ENCODE peak calls at places on chromosomes 6 and 20, in four cellular contexts. One of them, this sample, is unnamed.

GRCh38 chr20:16712541-16712947 is 17.3 kb upstream of the SNRPB2 start:
- DNase-seq in H1: no peak
- DNase-seq in GM12891: no peak
- DNase-seq in K562: no peak
- DNase-seq in this sample: no peak

GRCh38 chr20:32941155-32941885 is 62.9 kb downstream of the SUN5 start:
- DNase-seq in H1: no peak
- DNase-seq in GM12891: no peak
- DNase-seq in K562: no peak
- DNase-seq in this sample: no peak

GRCh38 chr6:43287717-43288679 is 10.1 kb upstream of the SLC22A7 start:
- DNase-seq in H1: no peak
- DNase-seq in GM12891: no peak
- DNase-seq in K562: no peak
- DNase-seq in this sample: no peak

GRCh38 chr6:10400330-10400729 is 14.5 kb downstream of the TFAP2A start:
- DNase-seq in H1: no peak
- DNase-seq in GM12891: no peak
- DNase-seq in K562: no peak
- DNase-seq in this sample: no peak

GRCh38 chr6:7196019-7196402 is 88.2 kb downstream of the RREB1 start:
- DNase-seq in H1: no peak
- DNase-seq in GM12891: no peak
- DNase-seq in K562: peak; percentile 78
- DNase-seq in this sample: no peak

GRCh38 chr6:151014404-151015150 is 149.1 kb downstream of the MTHFD1L start:
- DNase-seq in H1: peak; percentile 80
- DNase-seq in GM12891: peak; percentile 29
- DNase-seq in K562: peak; percentile 72
- DNase-seq in this sample: peak; percentile 27

GRCh38 chr6:106085984-106086832 is at the start of gene PRDM1:
- DNase-seq in H1: peak; percentile 82
- DNase-seq in GM12891: peak; percentile 33
- DNase-seq in K562: peak; percentile 74
- DNase-seq in this sample: peak; percentile 50

GRCh38 chr6:144327081-144327480 is 41.9 kb downstream of the UTRN start:
- DNase-seq in H1: no peak
- DNase-seq in GM12891: no peak
- DNase-seq in K562: no peak
- DNase-seq in this sample: no peak

GRCh38 chr6:139981810-139982550 is 607.5 kb upstream of the CITED2 start:
- DNase-seq in H1: no peak
- DNase-seq in GM12891: no peak
- DNase-seq in K562: no peak
- DNase-seq in this sample: no peak

GRCh38 chr6:51559059-51559458 is 528.4 kb downstream of the PKHD1 start:
- DNase-seq in H1: no peak
- DNase-seq in GM12891: no peak
- DNase-seq in K562: no peak
- DNase-seq in this sample: no peak

GRCh38 chr6:6681443-6681842 is 92.9 kb downstream of the LY86 start:
- DNase-seq in H1: no peak
- DNase-seq in GM12891: no peak
- DNase-seq in K562: no peak
- DNase-seq in this sample: no peak

GRCh38 chr6:128519931-128520435 is 416 bp downstream of the PTPRK start:
- DNase-seq in H1: peak; percentile 83
- DNase-seq in GM12891: no peak
- DNase-seq in K562: no peak
- DNase-seq in this sample: peak; percentile 10

GRCh38 chr6:128508588-128509296 is 11.7 kb downstream of the PTPRK start:
- DNase-seq in H1: no peak
- DNase-seq in GM12891: no peak
- DNase-seq in K562: no peak
- DNase-seq in this sample: no peak

GRCh38 chr6:402901-403658 is 11.5 kb downstream of the IRF4 start:
- DNase-seq in H1: no peak
- DNase-seq in GM12891: no peak
- DNase-seq in K562: no peak
- DNase-seq in this sample: no peak

GRCh38 chr6:137819740-137820139 is 47.3 kb upstream of the TNFAIP3 start:
- DNase-seq in H1: no peak
- DNase-seq in GM12891: no peak
- DNase-seq in K562: no peak
- DNase-seq in this sample: no peak

GRCh38 chr20:56348306-56348695 is 10.5 kb upstream of the FAM210B start:
- DNase-seq in H1: no peak
- DNase-seq in GM12891: no peak
- DNase-seq in K562: no peak
- DNase-seq in this sample: no peak

GRCh38 chr20:20680991-20681508 is 31.4 kb downstream of the RALGAPA2 start:
- DNase-seq in H1: no peak
- DNase-seq in GM12891: no peak
- DNase-seq in K562: no peak
- DNase-seq in this sample: no peak

GRCh38 chr6:122400121-122400450 is 634 bp downstream of the HSF2 start:
- DNase-seq in H1: no peak
- DNase-seq in GM12891: no peak
- DNase-seq in K562: no peak
- DNase-seq in this sample: no peak

GRCh38 chr6:114346451-114346850 is 3.6 kb upstream of the HS3ST5 start:
- DNase-seq in H1: no peak
- DNase-seq in GM12891: no peak
- DNase-seq in K562: no peak
- DNase-seq in this sample: no peak

GRCh38 chr6:133707456-133707855 is 181.5 kb upstream of the TCF21 start:
- DNase-seq in H1: no peak
- DNase-seq in GM12891: no peak
- DNase-seq in K562: no peak
- DNase-seq in this sample: no peak

GRCh38 chr20:43334080-43334479 is 123.6 kb upstream of the SRSF6 start:
- DNase-seq in H1: no peak
- DNase-seq in GM12891: no peak
- DNase-seq in K562: no peak
- DNase-seq in this sample: no peak

GRCh38 chr6:7155871-7156579 is 48.3 kb downstream of the RREB1 start:
- DNase-seq in H1: no peak
- DNase-seq in GM12891: no peak
- DNase-seq in K562: no peak
- DNase-seq in this sample: no peak

GRCh38 chr20:32963176-32963575 is 41.1 kb downstream of the SUN5 start:
- DNase-seq in H1: no peak
- DNase-seq in GM12891: no peak
- DNase-seq in K562: peak; percentile 3
- DNase-seq in this sample: no peak

GRCh38 chr20:21507275-21508229 is 6.3 kb downstream of the NKX2-2 start:
- DNase-seq in H1: peak; percentile 49
- DNase-seq in GM12891: peak; percentile 5
- DNase-seq in K562: no peak
- DNase-seq in this sample: no peak

GRCh38 chr6:48032156-48032555 is 78.8 kb downstream of the PTCHD4 start:
- DNase-seq in H1: no peak
- DNase-seq in GM12891: no peak
- DNase-seq in K562: no peak
- DNase-seq in this sample: no peak

GRCh38 chr6:28657367-28657755 is 131.7 kb downstream of the GPX5 start:
- DNase-seq in H1: no peak
- DNase-seq in GM12891: no peak
- DNase-seq in K562: no peak
- DNase-seq in this sample: no peak

GRCh38 chr6:75205776-75206334 is at the start of gene COL12A1:
- DNase-seq in H1: peak; percentile 86
- DNase-seq in GM12891: no peak
- DNase-seq in K562: no peak
- DNase-seq in this sample: peak; percentile 13

GRCh38 chr6:101230866-101231265 is 162.6 kb upstream of the GRIK2 start:
- DNase-seq in H1: no peak
- DNase-seq in GM12891: no peak
- DNase-seq in K562: no peak
- DNase-seq in this sample: no peak

GRCh38 chr6:44076366-44077200 is 50.7 kb downstream of the MRPL14 start:
- DNase-seq in H1: no peak
- DNase-seq in GM12891: no peak
- DNase-seq in K562: peak; percentile 95
- DNase-seq in this sample: no peak

GRCh38 chr6:30998785-30999184 is 11.5 kb upstream of the MUC22 start:
- DNase-seq in H1: no peak
- DNase-seq in GM12891: no peak
- DNase-seq in K562: no peak
- DNase-seq in this sample: no peak

GRCh38 chr6:133191323-133191722 is 49.8 kb upstream of the EYA4 start:
- DNase-seq in H1: no peak
- DNase-seq in GM12891: no peak
- DNase-seq in K562: no peak
- DNase-seq in this sample: no peak

GRCh38 chr6:21808045-21808470 is 214.5 kb downstream of the SOX4 start:
- DNase-seq in H1: peak; percentile 39
- DNase-seq in GM12891: no peak
- DNase-seq in K562: no peak
- DNase-seq in this sample: no peak

GRCh38 chr6:113328886-113329381 is 528.2 kb upstream of the MARCKS start:
- DNase-seq in H1: no peak
- DNase-seq in GM12891: no peak
- DNase-seq in K562: no peak
- DNase-seq in this sample: no peak

GRCh38 chr6:56073761-56074160 is 173.6 kb downstream of the COL21A1 start:
- DNase-seq in H1: no peak
- DNase-seq in GM12891: no peak
- DNase-seq in K562: no peak
- DNase-seq in this sample: no peak

GRCh38 chr20:5877128-5877527 is 73.2 kb downstream of the TRMT6 start:
- DNase-seq in H1: no peak
- DNase-seq in GM12891: no peak
- DNase-seq in K562: peak; percentile 10
- DNase-seq in this sample: no peak

GRCh38 chr20:35404614-35405259 is 7.0 kb downstream of the UQCC1 start:
- DNase-seq in H1: no peak
- DNase-seq in GM12891: peak; percentile 30
- DNase-seq in K562: no peak
- DNase-seq in this sample: peak; percentile 11

GRCh38 chr6:119676971-119677370 is 327.4 kb upstream of the MAN1A1 start:
- DNase-seq in H1: no peak
- DNase-seq in GM12891: no peak
- DNase-seq in K562: no peak
- DNase-seq in this sample: no peak

GRCh38 chr20:62800314-62801259 is 4.0 kb upstream of the OGFR start:
- DNase-seq in H1: no peak
- DNase-seq in GM12891: no peak
- DNase-seq in K562: no peak
- DNase-seq in this sample: no peak
- TF ChIP-seq POLR2A in H1: no peak
- TF ChIP-seq POLR2A in GM12891: no peak
- TF ChIP-seq POLR2A in K562: peak; percentile 27
- TF ChIP-seq POLR2A in this sample: no peak

GRCh38 chr20:10671221-10671849 is 2.5 kb downstream of the JAG1 start:
- DNase-seq in H1: peak; percentile 69
- DNase-seq in GM12891: peak; percentile 57
- DNase-seq in K562: peak; percentile 24
- DNase-seq in this sample: peak; percentile 48
- TF ChIP-seq POLR2AphosphoS5 in H1: no peak
- TF ChIP-seq POLR2AphosphoS5 in GM12891: no peak
- TF ChIP-seq POLR2AphosphoS5 in K562: no peak
- TF ChIP-seq POLR2AphosphoS5 in this sample: no peak

GRCh38 chr6:83952830-83953229 is 80.7 kb upstream of the MRAP2 start:
- DNase-seq in H1: no peak
- DNase-seq in GM12891: no peak
- DNase-seq in K562: no peak
- DNase-seq in this sample: no peak
- TF ChIP-seq TAF1 in H1: no peak
- TF ChIP-seq TAF1 in GM12891: no peak
- TF ChIP-seq TAF1 in K562: no peak
- TF ChIP-seq TAF1 in this sample: no peak

DNA sequence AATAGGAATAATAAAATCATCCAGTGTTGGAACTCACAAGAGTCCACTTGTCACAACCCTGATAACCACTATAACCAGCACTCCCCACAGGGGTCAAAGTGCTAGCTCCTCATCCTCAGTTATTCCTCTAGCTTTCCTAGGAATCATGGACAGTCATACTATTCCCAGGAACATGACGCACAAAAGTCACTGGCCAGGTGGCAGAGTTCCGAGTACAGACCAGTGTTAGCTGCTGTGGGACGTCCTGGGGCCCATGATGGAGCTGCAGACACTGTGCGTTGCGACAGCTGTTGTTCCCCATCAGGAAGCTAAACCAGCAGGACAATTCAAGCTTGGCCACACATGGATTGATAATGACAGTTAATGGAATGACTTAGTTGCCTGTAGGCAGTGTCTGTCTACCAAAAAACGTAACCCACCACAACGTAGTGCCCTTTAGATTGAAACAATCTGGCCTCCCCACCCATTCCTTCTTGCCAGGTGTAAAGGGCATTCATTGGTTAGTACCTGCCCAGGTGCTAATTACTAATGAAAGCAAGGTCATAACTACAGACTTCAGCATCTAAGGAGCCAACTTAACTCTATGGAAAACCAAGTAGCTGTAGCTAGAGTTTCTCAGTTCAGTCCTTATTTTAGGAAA is 17.4 kb downstream of the EZR start:
- DNase-seq in H1: no peak
- DNase-seq in GM12891: no peak
- DNase-seq in K562: no peak
- DNase-seq in this sample: no peak
- TF ChIP-seq POLR2A in H1: peak; percentile 34
- TF ChIP-seq POLR2A in GM12891: peak; percentile 55
- TF ChIP-seq POLR2A in K562: no peak
- TF ChIP-seq POLR2A in this sample: peak; percentile 37

DNA sequence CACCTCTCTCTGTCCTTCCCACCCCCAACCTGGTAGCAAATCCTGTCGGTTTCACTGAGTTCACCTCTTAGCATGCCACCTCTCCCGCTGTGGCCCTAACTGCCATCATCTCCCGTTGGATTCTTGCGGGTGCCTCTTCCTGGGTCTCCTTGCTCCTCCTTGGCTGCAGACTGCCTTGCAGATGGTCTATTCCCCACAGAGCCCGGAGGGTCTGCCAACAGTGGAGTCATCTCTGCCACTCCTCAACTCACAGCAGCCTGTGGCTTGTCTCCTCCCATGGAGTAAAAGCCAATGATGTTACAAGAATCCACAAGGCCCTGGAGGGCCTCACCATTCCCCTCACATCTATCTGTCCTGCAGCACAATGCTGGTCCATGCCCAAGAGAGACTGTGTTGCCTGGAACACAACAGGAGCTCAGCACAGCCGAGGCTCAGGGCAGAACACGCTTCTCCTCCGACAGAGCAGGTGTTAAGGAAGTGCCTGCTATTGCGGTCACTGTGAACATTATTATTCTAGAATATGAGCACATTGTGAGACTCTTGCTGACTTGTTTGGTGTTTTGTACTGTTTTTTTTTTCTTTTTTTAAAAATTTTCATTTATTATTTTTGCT is 241.8 kb upstream of the SULF2 start:
- DNase-seq in H1: no peak
- DNase-seq in GM12891: no peak
- DNase-seq in K562: no peak
- DNase-seq in this sample: no peak
- TF ChIP-seq POLR2AphosphoS5 in H1: no peak
- TF ChIP-seq POLR2AphosphoS5 in GM12891: no peak
- TF ChIP-seq POLR2AphosphoS5 in K562: no peak
- TF ChIP-seq POLR2AphosphoS5 in this sample: no peak